ENCODE peak calls at places on chromosomes 11 and 22, in four cellular contexts. Y, K, P and J are unnamed samples.

GRCh38 chr11:88434333-88434976 is 96.9 kb upstream of the CTSC start:
- DNase-seq in K (no peak), Y (no peak), P (no peak), J (no peak)

GRCh38 chr11:69956669-69957190 is 121.4 kb upstream of the ANO1 start:
- DNase-seq in P (no peak), K (no peak), Y (no peak), J (no peak)

GRCh38 chr11:82864268-82864667 is 36.0 kb downstream of the PRCP start:
- DNase-seq in Y (peak; percentile 52), K (no peak), P (peak; percentile 81), J (peak; percentile 69)

GRCh38 chr11:1222491-1223345 is at the start of gene MUC5B:
- DNase-seq in Y (no peak), P (peak; percentile 61), K (no peak), J (no peak)

GRCh38 chr22:45531944-45532631 is 29.4 kb downstream of the FBLN1 start:
- DNase-seq in P (no peak), K (no peak), Y (no peak), J (no peak)

GRCh38 chr11:61955031-61955415 is 4.9 kb downstream of the BEST1 start:
- DNase-seq in Y (peak; percentile 73), K (no peak), P (peak; percentile 90), J (no peak)

GRCh38 chr11:20488352-20488751 is 100.8 kb downstream of the PRMT3 start:
- DNase-seq in K (no peak), P (no peak), Y (no peak), J (no peak)

GRCh38 chr11:132559371-132560036 is 972.8 kb downstream of the OPCML start:
- DNase-seq in Y (no peak), P (no peak), K (no peak), J (no peak)

GRCh38 chr11:34044664-34045485 is 6.7 kb upstream of the CAPRIN1 start:
- DNase-seq in P (no peak), K (peak; percentile 41), Y (no peak), J (no peak)

GRCh38 chr11:119664063-119664572 is 64.9 kb downstream of the NECTIN1 start:
- DNase-seq in Y (no peak), K (no peak), P (no peak), J (no peak)

GRCh38 chr11:19820100-19820499 is 107.5 kb downstream of the NAV2 start:
- DNase-seq in K (peak; percentile 69), Y (peak; percentile 68), P (no peak), J (no peak)

GRCh38 chr11:72257551-72257950 is 13.6 kb upstream of the PHOX2A start:
- DNase-seq in K (no peak), P (no peak), Y (no peak), J (no peak)

GRCh38 chr11:18367431-18367830 is 26.9 kb upstream of the LDHA start:
- DNase-seq in Y (no peak), K (no peak), P (no peak), J (no peak)

GRCh38 chr11:72924568-72925190 is 110.5 kb downstream of the ATG16L2 start:
- DNase-seq in P (no peak), Y (no peak), K (peak; percentile 13), J (peak; percentile 52)

GRCh38 chr11:16097543-16097942 is 258.8 kb downstream of the SOX6 start:
- DNase-seq in Y (no peak), P (no peak), K (no peak), J (no peak)

GRCh38 chr11:118437736-118438125 is 1.4 kb downstream of the KMT2A start:
- DNase-seq in Y (peak; percentile 29), K (no peak), P (peak; percentile 67), J (peak; percentile 35)

GRCh38 chr11:71425851-71426250 is 22.3 kb downstream of the DHCR7 start:
- DNase-seq in Y (no peak), K (no peak), P (no peak), J (no peak)